ENCODE peak calls at places on chromosomes 13 and 19, in seven cellular contexts. N is brain microvascular endothelial cell, E is endothelial cell, H is anterior cingulate cortex, Y is DMS 273 treated with DMSO at 0.1 percent for 48 hours, P is uterus, F is Peyer's patch. Q is an unnamed sample.

GRCh38 chr19:611506-611869 is 21.8 kb downstream of the HCN2 start:
- DNase-seq in F (no peak), Y (no peak), H (no peak), N (peak), P (no peak), E (no peak), Q (peak)

GRCh38 chr13:46146898-46147297 is 35.1 kb downstream of the LCP1 start:
- DNase-seq in F (no peak), E (peak), Y (no peak), H (no peak), P (no peak), N (peak), Q (peak)

GRCh38 chr13:56317839-56318238 is 822.9 kb upstream of the PRR20A start:
- DNase-seq in H (no peak), N (no peak), Y (no peak), F (no peak), E (no peak), P (no peak), Q (no peak)

GRCh38 chr19:1690570-1691307 is 38.3 kb upstream of the TCF3 start:
- DNase-seq in E (no peak), Y (no peak), F (no peak), H (no peak), N (no peak), P (no peak), Q (no peak)

GRCh38 chr19:7799640-7800355 is 30.2 kb upstream of the EVI5L start:
- DNase-seq in P (peak), F (peak), Y (no peak), N (peak), H (peak), E (peak), Q (peak)

GRCh38 chr19:8512115-8512967 is 1.6 kb downstream of the ZNF414 start:
- DNase-seq in P (no peak), E (no peak), N (no peak), H (no peak), Y (no peak), F (no peak), Q (no peak)

GRCh38 chr13:43237616-43238015 is 214.2 kb downstream of the DNAJC15 start:
- DNase-seq in H (no peak), F (no peak), N (no peak), Y (no peak), E (no peak), P (no peak), Q (peak)

GRCh38 chr13:40534456-40534855 is 132.0 kb downstream of the FOXO1 start:
- DNase-seq in H (no peak), F (no peak), P (no peak), N (no peak), E (no peak), Y (no peak), Q (no peak)

GRCh38 chr19:1967087-1967608 is 26.2 kb downstream of the CSNK1G2 start:
- DNase-seq in H (no peak), N (no peak), Y (no peak), E (no peak), F (no peak), P (no peak), Q (no peak)

GRCh38 chr19:48955308-48955958 is 758 bp downstream of the BAX start:
- DNase-seq in N (no peak), P (no peak), F (no peak), H (no peak), E (no peak), Y (no peak), Q (no peak)

GRCh38 chr13:34469212-34469983 is 472.7 kb upstream of the NBEA start:
- DNase-seq in F (no peak), N (no peak), P (no peak), H (no peak), E (no peak), Y (no peak), Q (no peak)

GRCh38 chr13:74367193-74367592 is 233.0 kb upstream of the KLF12 start:
- DNase-seq in Y (no peak), E (no peak), F (no peak), H (no peak), P (no peak), N (no peak), Q (no peak)

GRCh38 chr13:24038405-24038804 is 122.1 kb upstream of the SPATA13 start:
- DNase-seq in N (peak), H (no peak), E (no peak), F (no peak), Y (no peak), P (no peak), Q (no peak)

GRCh38 chr13:97112451-97113152 is 109.5 kb upstream of the MBNL2 start:
- DNase-seq in F (no peak), E (no peak), N (peak), P (no peak), H (no peak), Y (no peak), Q (no peak)

GRCh38 chr13:31951215-31951678 is 80.3 kb upstream of the FRY start:
- DNase-seq in N (no peak), E (no peak), H (no peak), F (peak), Y (no peak), P (no peak), Q (peak)

GRCh38 chr13:37526710-37527446 is 71.7 kb downstream of the POSTN start:
- DNase-seq in H (no peak), Y (no peak), F (no peak), N (peak), E (no peak), P (no peak), Q (peak)

GRCh38 chr19:48354332-48354992 is 9.3 kb downstream of the TMEM143 start:
- DNase-seq in Y (no peak), N (peak), H (no peak), E (no peak), P (no peak), F (no peak), Q (no peak)

GRCh38 chr13:51666316-51666715 is 82.1 kb downstream of the WDFY2 start:
- DNase-seq in H (no peak), N (no peak), E (no peak), Y (no peak), P (no peak), F (no peak), Q (no peak)

GRCh38 chr13:50635504-50635903 is 208.0 kb downstream of the DLEU7 start:
- DNase-seq in P (peak), Y (no peak), F (peak), H (no peak), E (no peak), N (no peak), Q (no peak)

GRCh38 chr19:21568816-21569496 is 63.6 kb downstream of the ZNF429 start:
- DNase-seq in H (peak), N (peak), Y (peak), F (peak), E (no peak), P (peak), Q (no peak)

GRCh38 chr13:50526771-50527567 is 316.5 kb downstream of the DLEU7 start:
- DNase-seq in H (no peak), N (no peak), F (peak), P (no peak), E (no peak), Y (no peak), Q (no peak)